ENCODE peak calls at places on chromosomes 7 and 10, in nine cellular contexts. One of them, this sample, is unnamed.

GRCh38 chr10:19977097-19977521 is 160.9 kb downstream of the PLXDC2 start:
- DNase-seq in GM23248: no peak
- DNase-seq in MM.1S: no peak
- DNase-seq in neural progenitor cell: no peak
- DNase-seq in PC-3: no peak
- DNase-seq in hepatocyte: no peak
- DNase-seq in GM23338: no peak
- DNase-seq in HCT116: no peak
- DNase-seq in SK-N-SH: no peak
- DNase-seq in this sample: no peak

GRCh38 chr7:151068069-151068773 is 8.8 kb downstream of the SLC4A2 start:
- DNase-seq in GM23338: peak
- DNase-seq in HCT116: no peak
- DNase-seq in MM.1S: no peak
- DNase-seq in SK-N-SH: no peak
- DNase-seq in neural progenitor cell: no peak
- DNase-seq in hepatocyte: no peak
- DNase-seq in PC-3: no peak
- DNase-seq in GM23248: no peak
- DNase-seq in this sample: no peak

GRCh38 chr7:22647451-22648257 is 79.3 kb upstream of the IL6 start:
- DNase-seq in HCT116: no peak
- DNase-seq in neural progenitor cell: no peak
- DNase-seq in hepatocyte: no peak
- DNase-seq in MM.1S: no peak
- DNase-seq in GM23338: no peak
- DNase-seq in SK-N-SH: no peak
- DNase-seq in GM23248: peak
- DNase-seq in PC-3: peak
- DNase-seq in this sample: no peak

GRCh38 chr10:69655124-69655867 is 25.2 kb downstream of the FAM241B start:
- DNase-seq in MM.1S: no peak
- DNase-seq in hepatocyte: no peak
- DNase-seq in PC-3: no peak
- DNase-seq in GM23338: no peak
- DNase-seq in GM23248: no peak
- DNase-seq in HCT116: no peak
- DNase-seq in neural progenitor cell: no peak
- DNase-seq in SK-N-SH: peak
- DNase-seq in this sample: no peak

GRCh38 chr10:63700935-63701263 is 179.7 kb downstream of the REEP3 start:
- DNase-seq in PC-3: no peak
- DNase-seq in MM.1S: no peak
- DNase-seq in hepatocyte: no peak
- DNase-seq in HCT116: no peak
- DNase-seq in neural progenitor cell: no peak
- DNase-seq in GM23248: peak
- DNase-seq in GM23338: no peak
- DNase-seq in SK-N-SH: no peak
- DNase-seq in this sample: no peak

GRCh38 chr10:49592726-49593563 is 17.2 kb upstream of the SLC18A3 start:
- DNase-seq in MM.1S: peak
- DNase-seq in GM23248: peak
- DNase-seq in SK-N-SH: peak
- DNase-seq in HCT116: peak
- DNase-seq in neural progenitor cell: peak
- DNase-seq in hepatocyte: peak
- DNase-seq in PC-3: peak
- DNase-seq in GM23338: peak
- DNase-seq in this sample: peak

GRCh38 chr7:41487229-41487861 is 215.5 kb downstream of the INHBA start:
- DNase-seq in HCT116: no peak
- DNase-seq in PC-3: no peak
- DNase-seq in hepatocyte: no peak
- DNase-seq in MM.1S: no peak
- DNase-seq in neural progenitor cell: no peak
- DNase-seq in GM23248: no peak
- DNase-seq in GM23338: no peak
- DNase-seq in SK-N-SH: no peak
- DNase-seq in this sample: no peak

GRCh38 chr7:121023683-121024507 is 35.4 kb downstream of the CPED1 start:
- DNase-seq in PC-3: no peak
- DNase-seq in SK-N-SH: no peak
- DNase-seq in GM23248: peak
- DNase-seq in hepatocyte: peak
- DNase-seq in neural progenitor cell: no peak
- DNase-seq in HCT116: no peak
- DNase-seq in GM23338: no peak
- DNase-seq in MM.1S: no peak
- DNase-seq in this sample: no peak

GRCh38 chr7:126449621-126450268 is 803.0 kb downstream of the GRM8 start:
- DNase-seq in PC-3: no peak
- DNase-seq in MM.1S: peak
- DNase-seq in neural progenitor cell: no peak
- DNase-seq in GM23248: no peak
- DNase-seq in hepatocyte: no peak
- DNase-seq in HCT116: no peak
- DNase-seq in GM23338: no peak
- DNase-seq in SK-N-SH: no peak
- DNase-seq in this sample: no peak

GRCh38 chr7:132456418-132456817 is 119.9 kb downstream of the PLXNA4 start:
- DNase-seq in hepatocyte: no peak
- DNase-seq in PC-3: no peak
- DNase-seq in GM23248: no peak
- DNase-seq in neural progenitor cell: no peak
- DNase-seq in MM.1S: no peak
- DNase-seq in HCT116: no peak
- DNase-seq in SK-N-SH: peak
- DNase-seq in GM23338: no peak
- DNase-seq in this sample: no peak

GRCh38 chr10:24901686-24902399 is 50.6 kb downstream of the PRTFDC1 start:
- DNase-seq in GM23338: no peak
- DNase-seq in GM23248: peak
- DNase-seq in PC-3: peak
- DNase-seq in neural progenitor cell: peak
- DNase-seq in hepatocyte: peak
- DNase-seq in MM.1S: peak
- DNase-seq in HCT116: peak
- DNase-seq in SK-N-SH: no peak
- DNase-seq in this sample: no peak
- TF ChIP-seq EZH2phosphoT487 in GM23338: no peak
- TF ChIP-seq EZH2phosphoT487 in GM23248: no peak
- TF ChIP-seq EZH2phosphoT487 in PC-3: no peak
- TF ChIP-seq EZH2phosphoT487 in neural progenitor cell: no peak
- TF ChIP-seq EZH2phosphoT487 in hepatocyte: no peak
- TF ChIP-seq EZH2phosphoT487 in MM.1S: no peak
- TF ChIP-seq EZH2phosphoT487 in HCT116: no peak
- TF ChIP-seq EZH2phosphoT487 in SK-N-SH: no peak
- TF ChIP-seq EZH2phosphoT487 in this sample: no peak

DNA sequence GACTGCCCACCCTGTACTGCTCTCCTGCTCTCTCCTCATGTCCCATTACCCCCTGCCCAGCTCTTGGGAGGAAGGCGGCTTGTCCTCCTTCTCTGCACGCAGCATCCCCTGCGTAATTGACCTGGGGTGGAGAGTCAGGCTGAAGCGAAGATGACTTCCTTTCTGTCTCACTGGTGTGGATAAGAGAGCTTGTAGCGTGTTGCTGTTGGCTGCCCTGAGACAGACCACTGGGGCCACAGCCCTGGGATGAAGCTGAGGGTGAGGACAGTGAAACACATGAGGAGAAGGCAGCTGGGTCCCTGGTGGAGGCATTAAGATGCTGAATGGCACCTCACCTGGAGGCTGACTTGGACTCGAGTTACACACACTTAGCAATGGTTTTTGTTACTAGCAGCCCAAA is 310.3 kb upstream of the ZNF32 start:
- DNase-seq in PC-3: no peak
- DNase-seq in MM.1S: no peak
- DNase-seq in neural progenitor cell: no peak
- DNase-seq in GM23248: no peak
- DNase-seq in hepatocyte: no peak
- DNase-seq in HCT116: no peak
- DNase-seq in GM23338: no peak
- DNase-seq in SK-N-SH: no peak
- DNase-seq in this sample: no peak
- H3K27ac ChIP-seq in PC-3: no peak
- H3K27ac ChIP-seq in MM.1S: no peak
- H3K27ac ChIP-seq in neural progenitor cell: no peak
- H3K27ac ChIP-seq in GM23248: no peak
- H3K27ac ChIP-seq in hepatocyte: no peak
- H3K27ac ChIP-seq in HCT116: no peak
- H3K27ac ChIP-seq in GM23338: no peak
- H3K27ac ChIP-seq in SK-N-SH: no peak
- H3K27ac ChIP-seq in this sample: no peak

GRCh38 chr7:81690688-81691087 is 79.2 kb downstream of the HGF start:
- DNase-seq in GM23338: no peak
- DNase-seq in PC-3: no peak
- DNase-seq in neural progenitor cell: no peak
- DNase-seq in SK-N-SH: no peak
- DNase-seq in HCT116: no peak
- DNase-seq in MM.1S: no peak
- DNase-seq in hepatocyte: no peak
- DNase-seq in GM23248: no peak
- DNase-seq in this sample: no peak

GRCh38 chr7:81693894-81694293 is 76.0 kb downstream of the HGF start:
- DNase-seq in MM.1S: no peak
- DNase-seq in GM23338: no peak
- DNase-seq in hepatocyte: no peak
- DNase-seq in SK-N-SH: no peak
- DNase-seq in PC-3: peak
- DNase-seq in neural progenitor cell: no peak
- DNase-seq in GM23248: peak
- DNase-seq in HCT116: no peak
- DNase-seq in this sample: no peak

GRCh38 chr7:81692146-81692905 is 77.5 kb downstream of the HGF start:
- DNase-seq in GM23248: peak
- DNase-seq in hepatocyte: no peak
- DNase-seq in PC-3: peak
- DNase-seq in MM.1S: no peak
- DNase-seq in HCT116: no peak
- DNase-seq in GM23338: no peak
- DNase-seq in neural progenitor cell: no peak
- DNase-seq in SK-N-SH: no peak
- DNase-seq in this sample: no peak

GRCh38 chr7:81691199-81691821 is 78.5 kb downstream of the HGF start:
- DNase-seq in MM.1S: no peak
- DNase-seq in GM23338: no peak
- DNase-seq in HCT116: no peak
- DNase-seq in neural progenitor cell: no peak
- DNase-seq in PC-3: peak
- DNase-seq in hepatocyte: no peak
- DNase-seq in GM23248: peak
- DNase-seq in SK-N-SH: no peak
- DNase-seq in this sample: no peak

GRCh38 chr7:81693080-81693479 is 76.8 kb downstream of the HGF start:
- DNase-seq in HCT116: no peak
- DNase-seq in GM23248: no peak
- DNase-seq in SK-N-SH: no peak
- DNase-seq in hepatocyte: no peak
- DNase-seq in GM23338: no peak
- DNase-seq in PC-3: no peak
- DNase-seq in MM.1S: no peak
- DNase-seq in neural progenitor cell: no peak
- DNase-seq in this sample: no peak
- H2AFZ ChIP-seq in HCT116: no peak
- H2AFZ ChIP-seq in GM23248: no peak
- H2AFZ ChIP-seq in SK-N-SH: peak
- H2AFZ ChIP-seq in hepatocyte: no peak
- H2AFZ ChIP-seq in GM23338: no peak
- H2AFZ ChIP-seq in PC-3: no peak
- H2AFZ ChIP-seq in MM.1S: no peak
- H2AFZ ChIP-seq in neural progenitor cell: no peak
- H2AFZ ChIP-seq in this sample: no peak

GRCh38 chr7:23710000-23710399 is at the start of gene STK31:
- DNase-seq in hepatocyte: no peak
- DNase-seq in HCT116: no peak
- DNase-seq in GM23338: peak
- DNase-seq in MM.1S: no peak
- DNase-seq in PC-3: no peak
- DNase-seq in GM23248: no peak
- DNase-seq in SK-N-SH: no peak
- DNase-seq in neural progenitor cell: no peak
- DNase-seq in this sample: no peak
- TF ChIP-seq EZH2phosphoT487 in hepatocyte: no peak
- TF ChIP-seq EZH2phosphoT487 in HCT116: no peak
- TF ChIP-seq EZH2phosphoT487 in GM23338: no peak
- TF ChIP-seq EZH2phosphoT487 in MM.1S: no peak
- TF ChIP-seq EZH2phosphoT487 in PC-3: no peak
- TF ChIP-seq EZH2phosphoT487 in GM23248: no peak
- TF ChIP-seq EZH2phosphoT487 in SK-N-SH: no peak
- TF ChIP-seq EZH2phosphoT487 in neural progenitor cell: no peak
- TF ChIP-seq EZH2phosphoT487 in this sample: no peak